ENCODE peak calls at places on chromosomes 7 and 10, in six cellular contexts. B is CD4-positive, CD25-positive, alpha-beta regulatory T cell; Y is right atrium auricular region; V is psoas muscle; T is left ventricle myocardium inferior; Q is cardiac muscle cell. K is an unnamed sample.

GRCh38 chr7:20172736-20173334 is 44.3 kb downstream of the MACC1 start:
- DNase-seq in Y (no peak), V (peak; percentile 50), T (no peak), Q (peak; percentile 77), B (peak; percentile 9), K (peak; percentile 52)

GRCh38 chr7:106779877-106780276 is 85.2 kb upstream of the PIK3CG start:
- DNase-seq in T (no peak), Y (no peak), V (no peak), B (no peak), Q (no peak), K (peak; percentile 69)

GRCh38 chr10:102726274-102726673 is 11.8 kb downstream of the SFXN2 start:
- DNase-seq in Q (no peak), Y (no peak), T (no peak), B (no peak), V (peak; percentile 35), K (no peak)

GRCh38 chr10:74765465-74765864 is 60.9 kb upstream of the KAT6B start:
- DNase-seq in B (no peak), Y (no peak), V (no peak), T (no peak), Q (no peak), K (no peak)

GRCh38 chr7:124764071-124764846 is 1.3 kb downstream of the GPR37 start:
- DNase-seq in Q (no peak), V (no peak), B (no peak), Y (no peak), T (no peak), K (no peak)

GRCh38 chr10:128065881-128066534 is 60.2 kb downstream of the MKI67 start:
- DNase-seq in Y (no peak), Q (no peak), T (no peak), V (no peak), B (no peak), K (no peak)

GRCh38 chr7:117809958-117810357 is 63.3 kb downstream of the CTTNBP2 start:
- DNase-seq in B (no peak), Y (no peak), T (no peak), V (no peak), Q (no peak), K (no peak)

GRCh38 chr10:95354130-95354529 is 63.3 kb upstream of the PDLIM1 start:
- DNase-seq in V (no peak), Y (no peak), T (no peak), Q (no peak), B (no peak), K (no peak)

GRCh38 chr10:97319671-97320479 is 804 bp downstream of the FRAT1 start:
- DNase-seq in V (peak; percentile 45), Q (no peak), T (peak; percentile 57), B (peak; percentile 76), Y (no peak), K (peak; percentile 69)

GRCh38 chr10:58660577-58661255 is 148.0 kb downstream of the BICC1 start:
- DNase-seq in V (no peak), T (no peak), Y (no peak), B (no peak), Q (peak; percentile 41), K (no peak)

GRCh38 chr10:116469437-116469836 is 41.8 kb downstream of the PNLIPRP3 start:
- DNase-seq in B (no peak), Q (no peak), T (no peak), Y (no peak), V (no peak), K (no peak)

GRCh38 chr7:5546626-5547025 is 123.0 kb upstream of the TNRC18 start:
- DNase-seq in Y (no peak), T (peak; percentile 71), B (no peak), Q (no peak), V (peak; percentile 73), K (no peak)

GRCh38 chr7:12637819-12638592 is 49.4 kb upstream of the ARL4A start:
- DNase-seq in Q (no peak), T (no peak), B (peak; percentile 5), Y (no peak), V (no peak), K (no peak)

GRCh38 chr10:102470579-102471546 is 19.5 kb upstream of the C10orf95 start:
- DNase-seq in T (no peak), B (no peak), V (no peak), Y (no peak), Q (no peak), K (no peak)

GRCh38 chr7:146414872-146415271 is 298.3 kb downstream of the CNTNAP2 start:
- DNase-seq in V (no peak), Q (no peak), Y (no peak), B (no peak), T (no peak), K (no peak)

GRCh38 chr10:970311-971149 is 17.7 kb upstream of the GTPBP4 start:
- DNase-seq in B (no peak), V (peak; percentile 40), T (no peak), Y (no peak), Q (peak; percentile 9), K (peak; percentile 27)

GRCh38 chr10:1160561-1160961 is 104.4 kb downstream of the WDR37 start:
- DNase-seq in T (no peak), Y (peak; percentile 43), Q (no peak), V (no peak), B (no peak), K (no peak)

GRCh38 chr7:47988496-47989386 is 9.3 kb upstream of the HUS1 start:
- DNase-seq in B (no peak), Y (no peak), V (no peak), T (no peak), Q (no peak), K (no peak)

GRCh38 chr7:44391171-44391570 is 65.8 kb upstream of the CAMK2B start:
- DNase-seq in V (no peak), Y (peak; percentile 34), Q (no peak), T (no peak), B (no peak), K (peak; percentile 11)

GRCh38 chr10:123704812-123705211 is 38.7 kb downstream of the GPR26 start:
- DNase-seq in Y (no peak), V (no peak), Q (no peak), B (no peak), T (no peak), K (no peak)

DNA sequence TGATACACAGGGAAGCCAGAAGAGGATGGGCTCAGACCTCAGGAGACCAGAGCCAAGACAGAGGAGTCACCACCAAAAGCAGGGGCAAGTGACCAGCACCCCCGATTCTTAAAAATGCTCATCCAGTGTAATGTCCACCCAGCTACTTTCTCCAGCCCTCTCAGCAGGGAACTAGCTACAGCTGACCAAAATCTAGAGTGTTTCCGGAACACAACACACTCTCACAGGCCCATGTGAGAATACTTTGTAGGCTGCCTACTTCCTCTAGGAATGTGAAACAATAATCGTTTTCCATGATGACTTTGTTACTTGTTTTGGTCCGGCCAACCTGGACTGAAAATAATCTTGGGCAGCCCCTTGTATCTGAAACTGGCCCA is 14.5 kb downstream of the PSAP start:
- DNase-seq in B (no peak), T (no peak), Y (no peak), V (no peak), Q (peak; percentile 27), K (no peak)
- H3K4me1 ChIP-seq in B (peaks cover 30% of the 10 kb centered on the region), T (peaks cover 100% of the 10 kb centered on the region), Y (no peaks in the 10 kb centered on the region), V (peaks cover 86% of the 10 kb centered on the region), Q (peaks cover 43% of the 10 kb centered on the region), K (peaks cover 12% of the 10 kb centered on the region)

DNA sequence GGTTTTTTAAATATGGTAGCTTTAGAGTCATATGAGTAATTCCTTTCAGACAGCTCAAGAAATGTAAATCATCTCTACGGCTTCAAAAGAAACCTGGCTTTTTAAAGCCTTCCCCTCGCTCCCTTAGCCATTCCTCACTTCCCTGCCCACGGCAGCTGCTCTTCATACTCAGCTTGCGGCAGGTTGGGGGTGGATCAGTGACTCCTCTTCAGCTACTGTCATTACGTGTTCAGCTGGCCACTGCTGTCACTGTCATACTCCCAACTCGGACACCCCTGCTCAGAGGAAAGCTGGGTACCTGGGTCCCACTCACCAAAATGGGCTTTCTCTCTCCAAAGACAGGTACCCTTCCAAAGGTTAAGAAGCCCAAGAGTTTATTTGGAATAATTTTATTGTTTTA is 6.6 kb downstream of the YWHAG start:
- DNase-seq in B (no peak), T (no peak), Y (no peak), Q (no peak), V (peak; percentile 55), K (no peak)
- H3K4me1 ChIP-seq in B (peaks cover 33% of the 10 kb centered on the region), T (peaks cover 98% of the 10 kb centered on the region), Y (no peaks in the 10 kb centered on the region), Q (peaks cover 8% of the 10 kb centered on the region), V (peaks cover 92% of the 10 kb centered on the region), K (peaks cover 7% of the 10 kb centered on the region)

GRCh38 chr10:44262551-44263251 is 122.2 kb downstream of the CXCL12 start:
- DNase-seq in V (no peak), Q (no peak), T (no peak), Y (no peak), B (no peak), K (no peak)
- H3K4me1 ChIP-seq in V (no peaks in the 10 kb centered on the region), Q (peaks cover 13% of the 10 kb centered on the region), T (peaks cover 40% of the 10 kb centered on the region), Y (no peaks in the 10 kb centered on the region), B (no peaks in the 10 kb centered on the region), K (no peaks in the 10 kb centered on the region)

GRCh38 chr10:6924166-6924565 is 344.1 kb upstream of the PRKCQ start:
- DNase-seq in Q (peak; percentile 6), V (no peak), T (no peak), B (no peak), Y (no peak), K (no peak)
- H3K4me1 ChIP-seq in Q (no peaks in the 10 kb centered on the region), V (no peaks in the 10 kb centered on the region), T (peaks cover 5% of the 10 kb centered on the region), B (peaks cover 35% of the 10 kb centered on the region), Y (no peaks in the 10 kb centered on the region), K (no peaks in the 10 kb centered on the region)

DNA sequence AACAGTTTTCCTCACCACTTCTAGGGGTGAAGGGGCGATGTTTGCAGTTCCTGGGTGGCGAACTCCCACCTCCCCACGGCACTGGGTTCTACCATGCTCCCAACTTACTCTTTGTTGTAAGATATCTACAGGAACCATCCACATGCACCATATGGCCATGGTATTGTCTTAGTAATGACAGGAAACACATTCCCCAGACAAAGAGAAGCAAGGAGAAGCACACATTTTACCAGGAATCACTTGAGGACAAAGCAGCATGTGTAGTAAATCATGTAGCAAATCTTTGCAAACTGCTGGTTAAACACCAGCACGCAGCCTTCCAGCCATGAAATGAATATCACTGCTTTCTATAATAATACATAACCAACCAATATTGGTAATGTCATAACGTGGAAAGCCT is 101.3 kb downstream of the NRP1 start:
- DNase-seq in Y (no peak), V (no peak), Q (no peak), B (no peak), T (no peak), K (no peak)
- H3K4me1 ChIP-seq in Y (no peaks in the 10 kb centered on the region), V (peaks cover 6% of the 10 kb centered on the region), Q (peaks cover 32% of the 10 kb centered on the region), B (no peaks in the 10 kb centered on the region), T (peaks cover 97% of the 10 kb centered on the region), K (no peaks in the 10 kb centered on the region)